ENCODE peak calls at places on chromosomes 5 and 9, in five cellular contexts. D, G, V, N and O are unnamed samples.
A peak's percentile ranks its signal among the peaks of the same experiment; 100 is the strongest.

GRCh38 chr5:31823477-31823876 is 184.5 kb downstream of the PDZD2 start:
- DNase-seq in N (no peak), D (no peak), G (no peak), V (no peak), O (peak; percentile 54)

GRCh38 chr5:158812381-158812780 is 287.3 kb downstream of the EBF1 start:
- DNase-seq in D (no peak), N (peak; percentile 48), G (no peak), V (no peak), O (peak; percentile 5)

GRCh38 chr5:141628175-141628788 is 8.4 kb downstream of the HDAC3 start:
- DNase-seq in N (no peak), D (no peak), G (peak; percentile 69), V (no peak), O (no peak)

GRCh38 chr9:112401175-112401815 is 21.4 kb downstream of the HSDL2 start:
- DNase-seq in V (no peak), G (no peak), D (no peak), N (no peak), O (no peak)

GRCh38 chr5:93355691-93356090 is 225.3 kb downstream of the NR2F1-AS1 start:
- DNase-seq in G (no peak), N (no peak), V (no peak), D (no peak), O (no peak)

GRCh38 chr5:154198611-154199230 is 8.2 kb downstream of the GALNT10 start:
- DNase-seq in D (no peak), N (no peak), V (peak; percentile 83), G (peak; percentile 89), O (peak; percentile 53)

GRCh38 chr5:157328277-157328912 is 62.5 kb downstream of the CYFIP2 start:
- DNase-seq in V (peak; percentile 83), N (peak; percentile 54), D (peak; percentile 51), G (peak; percentile 81), O (peak; percentile 89)

GRCh38 chr9:126459126-126459525 is 132.5 kb downstream of the MVB12B start:
- DNase-seq in V (no peak), N (no peak), D (no peak), G (no peak), O (no peak)

GRCh38 chr5:121525731-121526130 is 326.0 kb upstream of the FTMT start:
- DNase-seq in G (no peak), D (no peak), V (no peak), N (no peak), O (no peak)

GRCh38 chr9:77939149-77939668 is 92.4 kb downstream of the GNAQ start:
- DNase-seq in G (peak; percentile 60), V (no peak), N (no peak), D (no peak), O (no peak)

GRCh38 chr5:111774525-111774924 is 17.5 kb upstream of the NREP start:
- DNase-seq in D (no peak), N (no peak), G (peak; percentile 42), V (peak; percentile 50), O (peak; percentile 73)

GRCh38 chr5:56316302-56316994 is 83.3 kb upstream of the ANKRD55 start:
- DNase-seq in N (no peak), D (no peak), G (no peak), V (no peak), O (no peak)

GRCh38 chr9:119078015-119078414 is 291.2 kb downstream of the BRINP1 start:
- DNase-seq in G (no peak), N (no peak), V (no peak), D (no peak), O (no peak)

GRCh38 chr5:168362097-168362885 is 70.8 kb downstream of the WWC1 start:
- DNase-seq in D (no peak), N (no peak), G (no peak), V (no peak), O (no peak)

GRCh38 chr5:83547889-83548288 is 76.3 kb downstream of the VCAN start:
- DNase-seq in G (no peak), N (no peak), D (no peak), V (no peak), O (no peak)

GRCh38 chr5:53922508-53923498 is 362.4 kb downstream of the NDUFS4 start:
- DNase-seq in D (no peak), N (no peak), G (no peak), V (peak; percentile 9), O (no peak)

GRCh38 chr5:163402007-163402406 is 35.4 kb upstream of the CCNG1 start:
- DNase-seq in D (no peak), V (no peak), N (no peak), G (no peak), O (no peak)

GRCh38 chr9:116154976-116155699 is 1.5 kb downstream of the PAPPA start:
- DNase-seq in V (peak; percentile 91), G (peak; percentile 82), N (peak; percentile 56), D (no peak), O (peak; percentile 30)

GRCh38 chr5:37619353-37619752 is 220.5 kb downstream of the GDNF start:
- DNase-seq in N (no peak), G (peak; percentile 86), D (no peak), V (peak; percentile 92), O (no peak)

GRCh38 chr5:54275361-54275760 is 35.0 kb downstream of the ARL15 start:
- DNase-seq in N (no peak), D (no peak), V (no peak), G (peak; percentile 65), O (no peak)

GRCh38 chr5:39215857-39216256 is 3.5 kb downstream of the FYB1 start:
- DNase-seq in N (no peak), D (no peak), V (no peak), G (no peak), O (no peak)
- H3K27ac ChIP-seq in N (no peak overlapping the region), D (no peak overlapping the region), V (no peak overlapping the region), G (no peak overlapping the region), O (no peak overlapping the region)

DNA sequence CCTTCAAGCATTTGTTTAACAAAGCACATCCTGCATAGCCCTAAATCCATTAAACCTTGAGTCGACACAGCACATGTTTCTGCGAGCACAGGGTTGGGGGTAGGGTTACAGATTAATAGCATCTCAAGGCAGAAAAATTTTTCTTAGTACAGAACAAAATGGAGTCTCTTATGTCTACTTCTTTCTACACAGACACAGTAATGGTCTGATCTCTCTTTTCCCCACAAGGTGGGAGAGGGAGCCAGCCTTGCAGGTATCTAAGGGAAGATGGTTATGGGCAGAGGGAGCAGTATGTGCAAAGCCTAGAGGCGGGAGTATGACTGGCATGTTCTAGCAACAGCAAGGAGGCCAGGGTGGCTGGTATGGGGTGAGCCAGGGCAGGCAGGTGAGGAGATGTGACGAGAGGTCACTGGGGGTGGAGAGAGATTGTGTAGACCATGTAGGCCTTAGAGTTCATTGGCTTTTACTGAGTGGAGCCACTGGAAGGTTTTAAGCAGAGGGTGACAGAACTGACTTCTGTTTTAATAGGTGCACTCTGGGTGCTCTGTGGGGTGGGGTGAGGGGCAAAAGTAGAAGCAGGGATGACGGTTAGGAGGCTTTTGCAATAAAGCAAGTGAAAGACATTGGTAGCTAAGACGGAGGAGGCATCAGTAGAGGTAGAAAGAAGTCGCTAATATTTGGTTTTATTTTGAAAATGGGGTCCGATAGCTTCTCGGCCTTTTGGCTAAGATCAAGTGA is 5.1 kb upstream of the RPS14 start:
- DNase-seq in V (no peak), G (no peak), N (no peak), D (no peak), O (no peak)
- H2BK15ac ChIP-seq in V (peak overlapping the region; percentile 87), G (no peak overlapping the region), N (peak overlapping the region; percentile 46), D (no peak overlapping the region), O (no peak overlapping the region)

GRCh38 chr5:87853541-87853940 is 415.1 kb downstream of the TMEM161B start:
- DNase-seq in G (no peak), V (no peak), N (no peak), D (no peak), O (no peak)
- H3K4me3 ChIP-seq in G (no peak overlapping the region), V (no peak overlapping the region), N (no peak overlapping the region), D (no peak overlapping the region), O (no peak overlapping the region)

GRCh38 chr5:58530942-58531490 is 39.8 kb downstream of the GAPT start:
- DNase-seq in N (no peak), D (no peak), V (no peak), G (no peak), O (no peak)
- H3K27ac ChIP-seq in N (no peak overlapping the region), D (no peak overlapping the region), V (no peak overlapping the region), G (no peak overlapping the region), O (no peak overlapping the region)